ENCODE peak calls at places on chromosomes 6 and 20, in four cellular contexts. A, C, S and J are unnamed samples.

GRCh38 chr20:18496042-18496441 is 983 bp downstream of the RBBP9 start:
- DNase-seq in C (no peak), A (peak; percentile 6), S (no peak), J (no peak)

GRCh38 chr6:65760285-65760684 is 53.3 kb upstream of the EYS start:
- DNase-seq in S (no peak), A (no peak), C (no peak), J (no peak)

GRCh38 chr6:79301290-79301689 is 66.8 kb upstream of the HMGN3 start:
- DNase-seq in C (no peak), S (no peak), A (peak; percentile 27), J (no peak)

GRCh38 chr6:132253906-132254305 is 147.4 kb downstream of the MOXD1 start:
- DNase-seq in A (no peak), C (no peak), S (no peak), J (no peak)

GRCh38 chr6:31205638-31206037 is 35.2 kb upstream of the POU5F1 start:
- DNase-seq in S (no peak), C (no peak), A (no peak), J (no peak)

GRCh38 chr20:41989935-41990635 is 371.9 kb upstream of the CHD6 start:
- DNase-seq in C (no peak), S (no peak), A (no peak), J (no peak)

GRCh38 chr20:33689973-33690372 is 3.8 kb upstream of the E2F1 start:
- DNase-seq in C (no peak), S (no peak), A (peak; percentile 47), J (no peak)

GRCh38 chr20:38043512-38044300 is 10.2 kb downstream of the RPRD1B start:
- DNase-seq in S (no peak), A (peak; percentile 87), C (no peak), J (no peak)

GRCh38 chr6:109460161-109460830 is 4.7 kb upstream of the MICAL1 start:
- DNase-seq in S (no peak), A (no peak), C (no peak), J (no peak)

GRCh38 chr20:41308290-41308691 is 9.2 kb downstream of the ZHX3 start:
- DNase-seq in A (peak; percentile 90), C (no peak), S (no peak), J (peak; percentile 72)

GRCh38 chr6:155498370-155498769 is 42.7 kb upstream of the NOX3 start:
- DNase-seq in C (no peak), A (peak; percentile 16), S (no peak), J (no peak)

GRCh38 chr6:167685654-167686053 is 141.1 kb upstream of the AFDN start:
- DNase-seq in S (peak; percentile 68), C (peak; percentile 57), A (no peak), J (no peak)

GRCh38 chr20:22088882-22089281 is 383.4 kb downstream of the PAX1 start:
- DNase-seq in A (no peak), C (no peak), S (no peak), J (no peak)

GRCh38 chr6:52515219-52515960 is 61.5 kb downstream of the TRAM2 start:
- DNase-seq in C (no peak), S (no peak), A (peak; percentile 39), J (no peak)

GRCh38 chr6:118705799-118706481 is 54.5 kb upstream of the CEP85L start:
- DNase-seq in C (no peak), S (no peak), A (peak; percentile 86), J (no peak)

GRCh38 chr6:154367839-154368695 is 11.5 kb upstream of the IPCEF1 start:
- DNase-seq in S (no peak), C (no peak), A (no peak), J (no peak)

GRCh38 chr6:75755704-75756103 is 6.7 kb downstream of the MYO6 start:
- DNase-seq in A (no peak), C (no peak), S (no peak), J (no peak)

GRCh38 chr20:43843096-43843964 is 71.3 kb upstream of the TOX2 start:
- DNase-seq in C (no peak), A (peak; percentile 80), S (no peak), J (peak; percentile 44)

GRCh38 chr6:122692807-122693580 is 82.8 kb downstream of the PKIB start:
- DNase-seq in A (no peak), S (no peak), C (no peak), J (no peak)

GRCh38 chr6:125747589-125748533 is 1.6 kb upstream of the HEY2 start:
- DNase-seq in S (peak; percentile 88), C (peak; percentile 38), A (no peak), J (no peak)

GRCh38 chr6:116229287-116229913 is 24.5 kb downstream of the TSPYL4 start:
- DNase-seq in A (peak; percentile 95), S (no peak), C (peak; percentile 23), J (peak; percentile 46)

GRCh38 chr6:16950311-16950710 is 151.5 kb upstream of the STMND1 start:
- DNase-seq in C (no peak), S (no peak), A (peak; percentile 23), J (no peak)

GRCh38 chr20:31522756-31523155 is 8.5 kb downstream of the HM13 start:
- DNase-seq in S (no peak), C (no peak), A (no peak), J (no peak)

GRCh38 chr20:36773123-36773547 is 428 bp downstream of the DSN1 start:
- DNase-seq in A (no peak), S (no peak), C (no peak), J (no peak)

GRCh38 chr6:94735270-94735669 is 842.1 kb upstream of the MANEA start:
- DNase-seq in C (no peak), S (no peak), A (no peak), J (no peak)

GRCh38 chr6:90078513-90079289 is 184.4 kb downstream of the GJA10 start:
- DNase-seq in A (peak; percentile 80), S (no peak), C (no peak), J (no peak)

GRCh38 chr20:21577551-21577950 is 63.7 kb upstream of the NKX2-2 start:
- DNase-seq in S (no peak), A (no peak), C (no peak), J (no peak)

GRCh38 chr6:166203003-166203640 is 35.5 kb upstream of the TBXT start:
- DNase-seq in C (no peak), S (no peak), A (no peak), J (no peak)

GRCh38 chr6:110561708-110562107 is 85.3 kb upstream of the SLC22A16 start:
- DNase-seq in A (no peak), C (no peak), S (no peak), J (no peak)

GRCh38 chr6:109916759-109917158 is 61.4 kb upstream of the GPR6 start:
- DNase-seq in S (no peak), C (no peak), A (no peak), J (no peak)

GRCh38 chr6:14441371-14441781 is 323.8 kb downstream of the CD83 start:
- DNase-seq in S (no peak), A (no peak), C (no peak), J (peak; percentile 81)

GRCh38 chr20:53750827-53751393 is 157.3 kb upstream of the ZNF217 start:
- DNase-seq in C (no peak), A (peak; percentile 86), S (no peak), J (peak; percentile 95)

GRCh38 chr20:10861086-10861485 is 187.3 kb upstream of the JAG1 start:
- DNase-seq in C (no peak), A (peak; percentile 96), S (no peak), J (peak; percentile 18)

GRCh38 chr20:1469925-1470571 is 3.4 kb upstream of the NSFL1C start:
- DNase-seq in A (peak; percentile 99), C (peak; percentile 94), S (peak; percentile 85), J (peak; percentile 99)

GRCh38 chr6:46014054-46014453 is 1.6 kb downstream of the CLIC5 start:
- DNase-seq in A (no peak), S (no peak), C (no peak), J (no peak)

GRCh38 chr6:170451762-170452651 is 101.1 kb downstream of the PSMB1 start:
- DNase-seq in A (no peak), C (no peak), S (peak; percentile 59), J (no peak)

GRCh38 chr6:117540670-117541069 is 58.2 kb downstream of the DCBLD1 start:
- DNase-seq in C (no peak), S (no peak), A (no peak), J (no peak)

GRCh38 chr6:144264270-144265060 is 20.7 kb upstream of the UTRN start:
- DNase-seq in C (peak; percentile 26), A (peak; percentile 94), S (no peak), J (peak; percentile 82)

GRCh38 chr6:127404133-127404532 is 55.1 kb downstream of the KIAA0408 start:
- DNase-seq in A (no peak), C (no peak), S (no peak), J (no peak)

GRCh38 chr6:139439278-139439813 is 64.9 kb upstream of the CITED2 start:
- DNase-seq in A (no peak), C (no peak), S (no peak), J (no peak)

GRCh38 chr20:51083447-51083846 is 60.5 kb upstream of the KCNG1 start:
- DNase-seq in A (no peak), S (no peak), C (no peak), J (no peak)
- H3K27me3 ChIP-seq in A (peaks cover 70% of the 10 kb centered on the region), S (peaks cover 56% of the 10 kb centered on the region), C (no peaks in the 10 kb centered on the region), J (peaks cover 22% of the 10 kb centered on the region)

GRCh38 chr6:149985506-149985937 is 21.8 kb downstream of the ULBP1 start:
- DNase-seq in S (no peak), C (no peak), A (no peak), J (no peak)

GRCh38 chr6:149988550-149989336 is 25.0 kb downstream of the ULBP1 start:
- DNase-seq in A (no peak), C (peak; percentile 63), S (no peak), J (no peak)

GRCh38 chr6:149987602-149988107 is 23.9 kb downstream of the ULBP1 start:
- DNase-seq in C (no peak), S (no peak), A (no peak), J (no peak)

GRCh38 chr6:149983145-149983544 is 19.4 kb downstream of the ULBP1 start:
- DNase-seq in S (no peak), A (no peak), C (no peak), J (no peak)

DNA sequence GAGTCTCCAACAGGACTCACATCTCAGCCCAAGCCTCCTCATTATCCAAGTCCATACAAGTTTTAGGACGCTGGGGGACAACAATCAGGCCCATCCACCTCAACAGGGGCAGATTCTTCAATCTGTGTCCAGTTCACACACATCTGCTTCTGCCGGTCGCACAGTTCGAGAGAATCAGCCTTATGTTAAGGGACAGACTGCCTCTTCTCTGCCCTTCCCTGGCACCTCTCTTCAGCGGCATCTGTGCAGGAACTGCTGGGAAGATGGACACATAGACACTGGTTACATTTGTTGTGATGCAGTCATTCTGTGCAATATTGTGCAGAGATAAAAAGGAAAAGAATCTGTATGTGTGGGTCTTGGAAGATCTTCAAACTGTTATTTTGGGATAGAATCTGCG is 21.0 kb downstream of the ULBP1 start:
- DNase-seq in C (no peak), S (no peak), A (no peak), J (no peak)
- H3K27me3 ChIP-seq in C (no peaks in the 10 kb centered on the region), S (peaks cover 88% of the 10 kb centered on the region), A (peaks cover 81% of the 10 kb centered on the region), J (peaks cover 34% of the 10 kb centered on the region)

GRCh38 chr6:44530910-44531234 is 143.4 kb downstream of the CDC5L start:
- DNase-seq in C (no peak), A (no peak), S (no peak), J (no peak)
- H3K27me3 ChIP-seq in C (no peaks in the 10 kb centered on the region), A (peaks cover 17% of the 10 kb centered on the region), S (no peaks in the 10 kb centered on the region), J (peaks cover 5% of the 10 kb centered on the region)

GRCh38 chr20:57672953-57673575 is 36.8 kb downstream of the PMEPA1 start:
- DNase-seq in C (no peak), A (no peak), S (no peak), J (no peak)
- H3K27me3 ChIP-seq in C (no peaks in the 10 kb centered on the region), A (no peaks in the 10 kb centered on the region), S (no peaks in the 10 kb centered on the region), J (no peaks in the 10 kb centered on the region)